ENCODE peak calls at places on chromosomes 2 and 18, in eight cellular contexts. One of them, this sample, is unnamed. For H3K4me1, the result is how much of the 10 kb centered on the place peaks cover.

GRCh38 chr2:33383838-33384237 is 92.6 kb upstream of the RASGRP3 start:
- DNase-seq in CD8-positive, alpha-beta T cell: no peak
- DNase-seq in K562: no peak
- DNase-seq in small intestine: no peak
- DNase-seq in breast epithelium: no peak
- DNase-seq in psoas muscle: no peak
- DNase-seq in heart right ventricle: no peak
- DNase-seq in OCI-LY7: no peak
- DNase-seq in this sample: no peak

GRCh38 chr2:120546077-120546864 is 189.4 kb upstream of the GLI2 start:
- DNase-seq in CD8-positive, alpha-beta T cell: no peak
- DNase-seq in K562: no peak
- DNase-seq in small intestine: peak
- DNase-seq in breast epithelium: no peak
- DNase-seq in psoas muscle: peak
- DNase-seq in heart right ventricle: no peak
- DNase-seq in OCI-LY7: no peak
- DNase-seq in this sample: no peak

GRCh38 chr18:10235553-10235952 is 218.9 kb upstream of the APCDD1 start:
- DNase-seq in CD8-positive, alpha-beta T cell: no peak
- DNase-seq in K562: no peak
- DNase-seq in small intestine: no peak
- DNase-seq in breast epithelium: no peak
- DNase-seq in psoas muscle: no peak
- DNase-seq in heart right ventricle: no peak
- DNase-seq in OCI-LY7: no peak
- DNase-seq in this sample: no peak

GRCh38 chr2:176188969-176189665 is 649 bp downstream of the HOXD1 start:
- DNase-seq in CD8-positive, alpha-beta T cell: no peak
- DNase-seq in K562: no peak
- DNase-seq in small intestine: no peak
- DNase-seq in breast epithelium: no peak
- DNase-seq in psoas muscle: no peak
- DNase-seq in heart right ventricle: no peak
- DNase-seq in OCI-LY7: no peak
- DNase-seq in this sample: peak

GRCh38 chr2:191710411-191710900 is 32.5 kb downstream of the NABP1 start:
- DNase-seq in CD8-positive, alpha-beta T cell: no peak
- DNase-seq in K562: no peak
- DNase-seq in small intestine: no peak
- DNase-seq in breast epithelium: no peak
- DNase-seq in psoas muscle: no peak
- DNase-seq in heart right ventricle: no peak
- DNase-seq in OCI-LY7: no peak
- DNase-seq in this sample: no peak

GRCh38 chr2:181810823-181811695 is 80.5 kb upstream of the ITPRID2 start:
- DNase-seq in CD8-positive, alpha-beta T cell: no peak
- DNase-seq in K562: peak
- DNase-seq in small intestine: peak
- DNase-seq in breast epithelium: no peak
- DNase-seq in psoas muscle: no peak
- DNase-seq in heart right ventricle: no peak
- DNase-seq in OCI-LY7: no peak
- DNase-seq in this sample: no peak

GRCh38 chr2:45992021-45992745 is 305.0 kb upstream of the EPAS1 start:
- DNase-seq in CD8-positive, alpha-beta T cell: no peak
- DNase-seq in K562: no peak
- DNase-seq in small intestine: peak
- DNase-seq in breast epithelium: no peak
- DNase-seq in psoas muscle: peak
- DNase-seq in heart right ventricle: peak
- DNase-seq in OCI-LY7: no peak
- DNase-seq in this sample: no peak

GRCh38 chr2:26675651-26676255 is 16.8 kb upstream of the KCNK3 start:
- DNase-seq in CD8-positive, alpha-beta T cell: no peak
- DNase-seq in K562: no peak
- DNase-seq in small intestine: no peak
- DNase-seq in breast epithelium: peak
- DNase-seq in psoas muscle: no peak
- DNase-seq in heart right ventricle: no peak
- DNase-seq in OCI-LY7: no peak
- DNase-seq in this sample: peak

GRCh38 chr2:209876211-209876610 is 104.6 kb downstream of the UNC80 start:
- DNase-seq in CD8-positive, alpha-beta T cell: no peak
- DNase-seq in K562: no peak
- DNase-seq in small intestine: no peak
- DNase-seq in breast epithelium: no peak
- DNase-seq in psoas muscle: no peak
- DNase-seq in heart right ventricle: no peak
- DNase-seq in OCI-LY7: no peak
- DNase-seq in this sample: no peak

GRCh38 chr2:45409677-45410076 is 201.4 kb downstream of the SRBD1 start:
- DNase-seq in CD8-positive, alpha-beta T cell: no peak
- DNase-seq in K562: no peak
- DNase-seq in small intestine: no peak
- DNase-seq in breast epithelium: no peak
- DNase-seq in psoas muscle: no peak
- DNase-seq in heart right ventricle: no peak
- DNase-seq in OCI-LY7: no peak
- DNase-seq in this sample: no peak

GRCh38 chr18:36668349-36668748 is 160.5 kb downstream of the TPGS2 start:
- DNase-seq in CD8-positive, alpha-beta T cell: no peak
- DNase-seq in K562: no peak
- DNase-seq in small intestine: no peak
- DNase-seq in breast epithelium: no peak
- DNase-seq in psoas muscle: no peak
- DNase-seq in heart right ventricle: no peak
- DNase-seq in OCI-LY7: no peak
- DNase-seq in this sample: no peak

GRCh38 chr18:36672437-36673344 is 156.1 kb downstream of the TPGS2 start:
- DNase-seq in CD8-positive, alpha-beta T cell: no peak
- DNase-seq in K562: no peak
- DNase-seq in small intestine: no peak
- DNase-seq in breast epithelium: no peak
- DNase-seq in psoas muscle: peak
- DNase-seq in heart right ventricle: no peak
- DNase-seq in OCI-LY7: peak
- DNase-seq in this sample: peak

GRCh38 chr18:36675076-36675475 is 153.7 kb downstream of the TPGS2 start:
- DNase-seq in CD8-positive, alpha-beta T cell: no peak
- DNase-seq in K562: no peak
- DNase-seq in small intestine: no peak
- DNase-seq in breast epithelium: no peak
- DNase-seq in psoas muscle: no peak
- DNase-seq in heart right ventricle: no peak
- DNase-seq in OCI-LY7: no peak
- DNase-seq in this sample: no peak

GRCh38 chr18:36676629-36677028 is 152.2 kb downstream of the TPGS2 start:
- DNase-seq in CD8-positive, alpha-beta T cell: no peak
- DNase-seq in K562: no peak
- DNase-seq in small intestine: no peak
- DNase-seq in breast epithelium: no peak
- DNase-seq in psoas muscle: no peak
- DNase-seq in heart right ventricle: no peak
- DNase-seq in OCI-LY7: no peak
- DNase-seq in this sample: no peak

DNA sequence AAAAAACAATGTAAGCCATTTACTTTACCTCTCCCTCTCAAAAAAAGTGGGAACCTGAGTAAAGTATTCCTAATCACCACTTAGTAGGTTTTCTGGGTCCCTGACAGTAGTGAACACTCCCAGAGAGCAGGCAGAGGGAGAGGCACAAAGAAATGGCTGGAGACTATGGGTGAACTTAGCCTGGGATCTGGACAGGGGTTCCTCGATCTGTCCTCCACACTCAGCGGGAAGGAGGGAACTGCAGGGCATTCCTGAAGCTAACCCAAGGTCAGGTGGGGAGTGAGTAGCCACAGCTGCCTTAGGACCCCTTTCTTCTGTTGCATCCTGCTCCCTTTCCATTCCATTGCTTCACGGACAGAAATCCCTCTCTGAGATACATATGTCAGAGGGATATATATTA is 155.3 kb downstream of the TPGS2 start:
- DNase-seq in CD8-positive, alpha-beta T cell: no peak
- DNase-seq in K562: no peak
- DNase-seq in small intestine: no peak
- DNase-seq in breast epithelium: no peak
- DNase-seq in psoas muscle: no peak
- DNase-seq in heart right ventricle: no peak
- DNase-seq in OCI-LY7: no peak
- DNase-seq in this sample: no peak
- H3K4me1 ChIP-seq in CD8-positive, alpha-beta T cell: under half
- H3K4me1 ChIP-seq in K562: under half
- H3K4me1 ChIP-seq in small intestine: under half
- H3K4me1 ChIP-seq in breast epithelium: under half
- H3K4me1 ChIP-seq in psoas muscle: under half
- H3K4me1 ChIP-seq in heart right ventricle: under half
- H3K4me1 ChIP-seq in OCI-LY7: under half
- H3K4me1 ChIP-seq in this sample: under half

GRCh38 chr18:23415530-23415929 is 37.6 kb upstream of the RIOK3 start:
- DNase-seq in CD8-positive, alpha-beta T cell: no peak
- DNase-seq in K562: no peak
- DNase-seq in small intestine: no peak
- DNase-seq in breast epithelium: no peak
- DNase-seq in psoas muscle: no peak
- DNase-seq in heart right ventricle: no peak
- DNase-seq in OCI-LY7: no peak
- DNase-seq in this sample: no peak

GRCh38 chr18:23416283-23416682 is 36.8 kb upstream of the RIOK3 start:
- DNase-seq in CD8-positive, alpha-beta T cell: no peak
- DNase-seq in K562: no peak
- DNase-seq in small intestine: no peak
- DNase-seq in breast epithelium: no peak
- DNase-seq in psoas muscle: no peak
- DNase-seq in heart right ventricle: no peak
- DNase-seq in OCI-LY7: no peak
- DNase-seq in this sample: no peak

DNA sequence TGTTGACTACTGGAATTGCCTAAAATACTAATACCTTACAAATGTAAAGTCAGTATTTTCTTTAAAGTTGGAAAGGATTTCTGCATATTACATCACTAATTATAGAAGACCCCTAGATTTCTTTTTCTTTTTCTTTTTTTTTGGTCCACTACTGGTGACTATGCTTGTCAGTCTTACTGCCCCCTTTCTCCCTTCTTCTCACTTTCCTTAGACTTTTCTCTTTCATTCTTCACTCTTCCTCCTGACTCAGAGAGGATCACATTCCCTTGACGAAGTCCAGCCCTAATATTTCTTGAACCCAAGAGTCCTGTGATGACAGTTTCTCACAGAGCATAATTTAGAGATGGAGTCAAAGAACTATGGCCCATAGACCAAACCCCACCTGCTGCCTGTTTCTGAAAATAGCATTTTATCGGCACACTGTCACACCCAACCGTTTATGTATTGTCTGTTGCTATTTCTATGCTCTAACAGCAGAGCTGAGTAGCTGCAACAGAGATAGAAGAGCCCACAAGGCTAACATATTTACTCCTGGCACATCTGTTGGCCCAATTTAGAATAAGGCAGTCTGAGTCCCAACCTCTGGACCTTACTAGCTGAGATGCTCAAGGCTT is 40.6 kb upstream of the RIOK3 start:
- DNase-seq in CD8-positive, alpha-beta T cell: no peak
- DNase-seq in K562: no peak
- DNase-seq in small intestine: no peak
- DNase-seq in breast epithelium: no peak
- DNase-seq in psoas muscle: no peak
- DNase-seq in heart right ventricle: no peak
- DNase-seq in OCI-LY7: peak
- DNase-seq in this sample: no peak
- H3K27ac ChIP-seq in CD8-positive, alpha-beta T cell: no peak
- H3K27ac ChIP-seq in K562: no peak
- H3K27ac ChIP-seq in small intestine: no peak
- H3K27ac ChIP-seq in breast epithelium: no peak
- H3K27ac ChIP-seq in psoas muscle: no peak
- H3K27ac ChIP-seq in heart right ventricle: no peak
- H3K27ac ChIP-seq in OCI-LY7: peak
- H3K27ac ChIP-seq in this sample: no peak

GRCh38 chr2:162074579-162074922 is 536 bp upstream of the DPP4 start:
- DNase-seq in CD8-positive, alpha-beta T cell: no peak
- DNase-seq in K562: no peak
- DNase-seq in small intestine: no peak
- DNase-seq in breast epithelium: no peak
- DNase-seq in psoas muscle: no peak
- DNase-seq in heart right ventricle: no peak
- DNase-seq in OCI-LY7: no peak
- DNase-seq in this sample: no peak
- H3K4me1 ChIP-seq in CD8-positive, alpha-beta T cell: under half
- H3K4me1 ChIP-seq in K562: under half
- H3K4me1 ChIP-seq in small intestine: under half
- H3K4me1 ChIP-seq in breast epithelium: under half
- H3K4me1 ChIP-seq in psoas muscle: under half
- H3K4me1 ChIP-seq in heart right ventricle: under half
- H3K4me1 ChIP-seq in OCI-LY7: under half
- H3K4me1 ChIP-seq in this sample: under half

GRCh38 chr2:136389809-136390208 is 271.9 kb upstream of the CXCR4 start:
- DNase-seq in CD8-positive, alpha-beta T cell: no peak
- DNase-seq in K562: no peak
- DNase-seq in small intestine: no peak
- DNase-seq in breast epithelium: no peak
- DNase-seq in psoas muscle: no peak
- DNase-seq in heart right ventricle: no peak
- DNase-seq in OCI-LY7: peak
- DNase-seq in this sample: no peak
- H3K27ac ChIP-seq in CD8-positive, alpha-beta T cell: no peak
- H3K27ac ChIP-seq in K562: no peak
- H3K27ac ChIP-seq in small intestine: no peak
- H3K27ac ChIP-seq in breast epithelium: no peak
- H3K27ac ChIP-seq in psoas muscle: no peak
- H3K27ac ChIP-seq in heart right ventricle: no peak
- H3K27ac ChIP-seq in OCI-LY7: peak
- H3K27ac ChIP-seq in this sample: no peak

DNA sequence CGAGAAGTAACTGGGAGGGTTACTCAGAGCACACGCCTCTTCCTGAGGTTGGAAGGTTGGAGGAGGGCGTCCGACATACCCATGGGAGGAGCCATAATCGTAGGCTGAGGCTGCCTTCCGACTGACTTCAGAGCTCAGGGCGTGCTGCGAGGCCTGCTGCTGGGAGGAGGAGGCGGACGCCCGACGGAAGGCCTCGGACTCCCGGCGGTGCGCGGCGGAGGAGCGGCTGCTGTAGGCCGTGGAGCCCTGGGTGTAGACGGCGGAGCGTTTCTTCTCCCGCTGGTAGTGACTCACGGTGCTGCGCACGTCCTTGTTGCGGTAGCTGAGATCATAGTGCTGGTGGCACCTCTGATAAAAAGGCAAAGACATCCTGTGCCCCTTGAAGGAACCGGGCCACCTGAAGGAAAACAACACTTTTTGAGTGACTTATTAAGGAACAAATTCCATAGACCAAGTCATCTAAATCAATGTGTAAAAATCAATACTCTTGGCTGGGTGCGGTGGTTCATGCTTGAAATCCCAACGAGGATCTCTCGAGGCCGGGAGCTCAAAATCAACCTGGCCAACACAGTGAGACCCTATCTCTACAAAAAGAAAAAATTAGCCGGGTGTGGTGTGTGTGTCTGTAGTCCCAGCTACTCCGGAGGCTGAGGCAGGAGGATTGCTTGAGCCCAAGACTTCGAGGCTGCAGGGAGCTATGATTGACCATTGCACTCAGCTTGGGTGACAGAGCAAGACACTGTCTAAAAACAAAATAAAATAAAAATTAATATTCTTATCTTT is 4.7 kb downstream of the MYOM1 start:
- DNase-seq in CD8-positive, alpha-beta T cell: no peak
- DNase-seq in K562: no peak
- DNase-seq in small intestine: no peak
- DNase-seq in breast epithelium: no peak
- DNase-seq in psoas muscle: no peak
- DNase-seq in heart right ventricle: no peak
- DNase-seq in OCI-LY7: no peak
- DNase-seq in this sample: no peak
- H3K4me1 ChIP-seq in CD8-positive, alpha-beta T cell: under half
- H3K4me1 ChIP-seq in K562: under half
- H3K4me1 ChIP-seq in small intestine: under half
- H3K4me1 ChIP-seq in breast epithelium: under half
- H3K4me1 ChIP-seq in psoas muscle: under half
- H3K4me1 ChIP-seq in heart right ventricle: under half
- H3K4me1 ChIP-seq in OCI-LY7: under half
- H3K4me1 ChIP-seq in this sample: under half

This sample was measured in left lung.